ENCODE peak calls at places on chromosomes 11 and 22, in six cellular contexts. U is HEK293T, X is DMS79 treated with DMSO at 0.1 percent for 48 hours, A is HepG2, L is nephron progenitor cell, J is heart right ventricle. H is an unnamed sample.

GRCh38 chr11:76512851-76513653 is 68.2 kb downstream of the EMSY start:
- DNase-seq in U (no peak), X (no peak), A (no peak), L (no peak), J (no peak), H (no peak)

GRCh38 chr22:21450858-21451331 is 16.3 kb upstream of the TMEM191C start:
- DNase-seq in U (no peak), X (no peak), A (no peak), L (no peak), J (peak), H (no peak)

GRCh38 chr11:62574363-62575057 is 819 bp upstream of the EEF1G start:
- DNase-seq in U (no peak), X (peak), A (no peak), L (peak), J (peak), H (no peak)

GRCh38 chr11:102929966-102930365 is 25.6 kb downstream of the MMP13 start:
- DNase-seq in U (no peak), X (no peak), A (no peak), L (no peak), J (no peak), H (no peak)

GRCh38 chr11:119729581-119730346 is 764 bp upstream of the NECTIN1 start:
- DNase-seq in U (no peak), X (no peak), A (no peak), L (no peak), J (peak), H (no peak)

GRCh38 chr11:75271730-75272129 is 31.2 kb downstream of the TPBGL start:
- DNase-seq in U (no peak), X (no peak), A (no peak), L (no peak), J (no peak), H (no peak)

GRCh38 chr11:70948855-70949551 is 303.4 kb downstream of the SHANK2 start:
- DNase-seq in U (no peak), X (peak), A (no peak), L (no peak), J (peak), H (no peak)

GRCh38 chr22:31431950-31432349 is 32.5 kb downstream of the DRG1 start:
- DNase-seq in U (no peak), X (no peak), A (peak), L (no peak), J (no peak), H (no peak)

GRCh38 chr11:40302669-40303068 is 1156.8 kb downstream of the LRRC4C start:
- DNase-seq in U (no peak), X (no peak), A (no peak), L (no peak), J (no peak), H (no peak)

GRCh38 chr22:42933783-42934144 is 76.7 kb upstream of the ARFGAP3 start:
- DNase-seq in U (no peak), X (no peak), A (peak), L (no peak), J (no peak), H (no peak)

GRCh38 chr11:68398870-68399865 is 61.4 kb upstream of the PPP6R3 start:
- DNase-seq in U (no peak), X (no peak), A (no peak), L (no peak), J (peak), H (peak)

GRCh38 chr22:39431216-39431801 is 25.5 kb upstream of the MGAT3 start:
- DNase-seq in U (no peak), X (no peak), A (no peak), L (no peak), J (no peak), H (no peak)

GRCh38 chr11:58928082-58928574 is 11.2 kb upstream of the GLYATL1 start:
- DNase-seq in U (no peak), X (no peak), A (no peak), L (peak), J (no peak), H (no peak)

GRCh38 chr11:84720706-84721402 is 906.3 kb downstream of the DLG2 start:
- DNase-seq in U (no peak), X (no peak), A (no peak), L (peak), J (peak), H (peak)

GRCh38 chr11:44747339-44747738 is 20.6 kb downstream of the TSPAN18 start:
- DNase-seq in U (no peak), X (no peak), A (no peak), L (no peak), J (no peak), H (no peak)

GRCh38 chr22:40076702-40077645 is 82.2 kb downstream of the FAM83F start:
- DNase-seq in U (no peak), X (no peak), A (no peak), L (no peak), J (no peak), H (no peak)

GRCh38 chr11:86515297-86516094 is 140.8 kb downstream of the CCDC81 start:
- DNase-seq in U (peak), X (peak), A (no peak), L (no peak), J (no peak), H (no peak)

GRCh38 chr11:69525516-69526452 is 44.3 kb downstream of the LINC01488 start:
- DNase-seq in U (no peak), X (no peak), A (no peak), L (no peak), J (no peak), H (no peak)

GRCh38 chr11:68050371-68050841 is 11.6 kb downstream of the TCIRG1 start:
- DNase-seq in U (no peak), X (no peak), A (no peak), L (no peak), J (no peak), H (peak)

GRCh38 chr22:47174671-47175111 is 412.2 kb downstream of the TBC1D22A start:
- DNase-seq in U (no peak), X (no peak), A (no peak), L (no peak), J (peak), H (no peak)

GRCh38 chr11:123173040-123173855 is 21.8 kb downstream of the CLMP start:
- DNase-seq in U (no peak), X (no peak), A (no peak), L (no peak), J (no peak), H (no peak)

GRCh38 chr11:118691926-118692830 is 12.7 kb upstream of the TREH start:
- DNase-seq in U (no peak), X (no peak), A (peak), L (no peak), J (no peak), H (no peak)

GRCh38 chr22:31812977-31813605 is 59.3 kb downstream of the DEPDC5 start:
- DNase-seq in U (no peak), X (peak), A (peak), L (no peak), J (no peak), H (no peak)

GRCh38 chr22:46596819-46597218 is 23.4 kb upstream of the GRAMD4 start:
- DNase-seq in U (no peak), X (peak), A (no peak), L (no peak), J (no peak), H (no peak)

GRCh38 chr11:125381499-125381898 is 114.6 kb downstream of the FEZ1 start:
- DNase-seq in U (no peak), X (no peak), A (no peak), L (no peak), J (no peak), H (no peak)

GRCh38 chr22:45818130-45819085 is 146.8 kb downstream of the ATXN10 start:
- DNase-seq in U (no peak), X (peak), A (peak), L (peak), J (peak), H (peak)

GRCh38 chr22:47605886-47606285 is 843.4 kb downstream of the TBC1D22A start:
- DNase-seq in U (no peak), X (no peak), A (no peak), L (no peak), J (no peak), H (no peak)

GRCh38 chr11:131640320-131640719 is 269.9 kb downstream of the NTM start:
- DNase-seq in U (no peak), X (no peak), A (no peak), L (no peak), J (no peak), H (no peak)

GRCh38 chr22:47687776-47688175 is 925.3 kb downstream of the TBC1D22A start:
- DNase-seq in U (no peak), X (no peak), A (no peak), L (no peak), J (no peak), H (no peak)

GRCh38 chr11:72673943-72674828 is at the start of gene PDE2A:
- DNase-seq in U (no peak), X (peak), A (no peak), L (no peak), J (no peak), H (no peak)

GRCh38 chr11:119363081-119363861 is 16.8 kb upstream of the MFRP start:
- DNase-seq in U (no peak), X (peak), A (no peak), L (no peak), J (no peak), H (peak)

GRCh38 chr11:130653838-130654601 is 205.6 kb downstream of the ADAMTS15 start:
- DNase-seq in U (no peak), X (no peak), A (no peak), L (peak), J (peak), H (peak)

GRCh38 chr11:47393163-47394049 is 15.0 kb upstream of the SLC39A13 start:
- DNase-seq in U (no peak), X (no peak), A (no peak), L (no peak), J (peak), H (peak)

GRCh38 chr11:93524173-93524536 is 19.0 kb downstream of the SMCO4 start:
- DNase-seq in U (no peak), X (no peak), A (no peak), L (no peak), J (no peak), H (no peak)

GRCh38 chr11:114616516-114616915 is 20.9 kb upstream of the NXPE4 start:
- DNase-seq in U (no peak), X (no peak), A (no peak), L (no peak), J (no peak), H (no peak)

GRCh38 chr22:44451016-44451415 is 47.0 kb downstream of the RTL6 start:
- DNase-seq in U (no peak), X (no peak), A (no peak), L (no peak), J (no peak), H (no peak)